ENCODE peak calls at places on chromosomes 7 and 10, in five cellular contexts. F is Calu3, Y is coronary artery, U is mammary epithelial cell, I is GM13977. G is an unnamed sample.

GRCh38 chr10:80502621-80503583 is 34.8 kb upstream of the SH2D4B start:
- DNase-seq in F (no peak), Y (no peak), U (no peak), I (no peak), G (no peak)

GRCh38 chr7:47327306-47327697 is 254.6 kb downstream of the TNS3 start:
- DNase-seq in F (no peak), Y (peak; percentile 68), U (no peak), I (no peak), G (no peak)

GRCh38 chr7:15737586-15737985 is 51.1 kb upstream of the MEOX2 start:
- DNase-seq in F (no peak), Y (no peak), U (no peak), I (no peak), G (no peak)

GRCh38 chr10:119339099-119339498 is 131.7 kb downstream of the GRK5 start:
- DNase-seq in F (no peak), Y (no peak), U (no peak), I (no peak), G (no peak)

GRCh38 chr10:129888784-129889616 is 75.1 kb downstream of the EBF3 start:
- DNase-seq in F (peak; percentile 32), Y (no peak), U (no peak), I (peak; percentile 73), G (no peak)

GRCh38 chr7:117972606-117973005 is 99.4 kb upstream of the CTTNBP2 start:
- DNase-seq in F (no peak), Y (no peak), U (no peak), I (no peak), G (no peak)

GRCh38 chr7:140358771-140359095 is 39.6 kb downstream of the SLC37A3 start:
- DNase-seq in F (no peak), Y (no peak), U (no peak), I (no peak), G (no peak)

GRCh38 chr10:33098966-33099663 is 141.1 kb upstream of the ITGB1 start:
- DNase-seq in F (no peak), Y (no peak), U (peak; percentile 69), I (no peak), G (no peak)

GRCh38 chr10:131662851-131663250 is 238.0 kb upstream of the PPP2R2D start:
- DNase-seq in F (no peak), Y (no peak), U (no peak), I (no peak), G (no peak)

GRCh38 chr10:74869635-74870034 is 43.2 kb downstream of the KAT6B start:
- DNase-seq in F (no peak), Y (no peak), U (no peak), I (no peak), G (no peak)

GRCh38 chr10:49083256-49083655 is 32.1 kb downstream of the VSTM4 start:
- DNase-seq in F (no peak), Y (no peak), U (no peak), I (no peak), G (no peak)

GRCh38 chr7:144474800-144475521 is 71.5 kb upstream of the NOBOX start:
- DNase-seq in F (no peak), Y (no peak), U (no peak), I (no peak), G (no peak)

GRCh38 chr10:24670964-24671670 is 52.6 kb downstream of the ARHGAP21 start:
- DNase-seq in F (no peak), Y (no peak), U (no peak), I (no peak), G (no peak)
- TF ChIP-seq CTCF in F (no peak), Y (no peak), U (no peak), I (no peak), G (no peak)

GRCh38 chr7:36128448-36129047 is 24.5 kb upstream of the EEPD1 start:
- DNase-seq in F (peak; percentile 91), Y (peak; percentile 90), U (peak; percentile 83), I (no peak), G (peak; percentile 89)
- TF ChIP-seq CTCF in F (peak; percentile 91), Y (peak; percentile 88), U (peak; percentile 66), I (no peak), G (peak; percentile 86)

GRCh38 chr7:70775570-70776156 is 356.3 kb upstream of the GALNT17 start:
- DNase-seq in F (no peak), Y (no peak), U (no peak), I (no peak), G (no peak)
- TF ChIP-seq CTCF in F (no peak), Y (no peak), U (peak; percentile 15), I (peak; percentile 49), G (no peak)

GRCh38 chr10:103353281-103353680 is 2.3 kb upstream of the PCGF6 start:
- DNase-seq in F (no peak), Y (no peak), U (no peak), I (no peak), G (no peak)
- TF ChIP-seq CTCF in F (no peak), Y (no peak), U (no peak), I (no peak), G (no peak)

GRCh38 chr10:96413151-96413787 is 54.5 kb upstream of the OPALIN start:
- DNase-seq in F (no peak), Y (peak; percentile 53), U (no peak), I (no peak), G (no peak)
- TF ChIP-seq CTCF in F (no peak), Y (no peak), U (no peak), I (no peak), G (no peak)

GRCh38 chr7:45891462-45892402 is 3.4 kb downstream of the IGFBP1 start:
- DNase-seq in F (no peak), Y (peak; percentile 56), U (no peak), I (no peak), G (no peak)
- TF ChIP-seq CTCF in F (no peak), Y (no peak), U (no peak), I (no peak), G (peak; percentile 59)